ENCODE peak calls at places on chromosomes 5 and 9, in four cellular contexts. One of them, this sample, is unnamed.

GRCh38 chr9:81607593-81608288 is 81.6 kb downstream of the TLE1 start:
- DNase-seq in hepatocyte: no peak
- DNase-seq in PC-9: no peak
- DNase-seq in neural progenitor cell: no peak
- DNase-seq in this sample: no peak

GRCh38 chr9:93159601-93160418 is 24.1 kb upstream of the WNK2 start:
- DNase-seq in PC-9: peak; percentile 95
- DNase-seq in hepatocyte: peak; percentile 91
- DNase-seq in neural progenitor cell: peak; percentile 94
- DNase-seq in this sample: peak; percentile 62

GRCh38 chr5:142644640-142645361 is 41.1 kb downstream of the FGF1 start:
- DNase-seq in PC-9: peak; percentile 80
- DNase-seq in neural progenitor cell: no peak
- DNase-seq in hepatocyte: peak; percentile 80
- DNase-seq in this sample: peak; percentile 99

GRCh38 chr9:35035851-35036701 is 36.3 kb downstream of the VCP start:
- DNase-seq in PC-9: no peak
- DNase-seq in hepatocyte: no peak
- DNase-seq in neural progenitor cell: no peak
- DNase-seq in this sample: no peak

GRCh38 chr5:8098044-8098443 is 229.1 kb downstream of the MTRR start:
- DNase-seq in PC-9: no peak
- DNase-seq in neural progenitor cell: no peak
- DNase-seq in hepatocyte: no peak
- DNase-seq in this sample: no peak

GRCh38 chr5:172175263-172175719 is 12.7 kb downstream of the STK10 start:
- DNase-seq in hepatocyte: no peak
- DNase-seq in PC-9: no peak
- DNase-seq in neural progenitor cell: no peak
- DNase-seq in this sample: no peak

GRCh38 chr5:5644249-5644648 is 221.8 kb downstream of the ICE1 start:
- DNase-seq in hepatocyte: no peak
- DNase-seq in neural progenitor cell: no peak
- DNase-seq in PC-9: no peak
- DNase-seq in this sample: no peak

GRCh38 chr5:9888517-9888916 is 258.4 kb upstream of the TAS2R1 start:
- DNase-seq in PC-9: no peak
- DNase-seq in neural progenitor cell: no peak
- DNase-seq in hepatocyte: peak; percentile 26
- DNase-seq in this sample: peak; percentile 43

GRCh38 chr5:36264202-36264760 is 22.6 kb upstream of the NADK2 start:
- DNase-seq in hepatocyte: no peak
- DNase-seq in PC-9: no peak
- DNase-seq in neural progenitor cell: no peak
- DNase-seq in this sample: no peak

GRCh38 chr9:123724211-123724831 is 205.6 kb downstream of the DENND1A start:
- DNase-seq in PC-9: no peak
- DNase-seq in neural progenitor cell: no peak
- DNase-seq in hepatocyte: peak; percentile 13
- DNase-seq in this sample: peak; percentile 6

GRCh38 chr9:99039388-99040182 is 65.3 kb upstream of the TGFBR1 start:
- DNase-seq in PC-9: no peak
- DNase-seq in hepatocyte: no peak
- DNase-seq in neural progenitor cell: no peak
- DNase-seq in this sample: peak; percentile 20

GRCh38 chr5:122154910-122155309 is 25.6 kb downstream of the ZNF474 start:
- DNase-seq in PC-9: no peak
- DNase-seq in neural progenitor cell: no peak
- DNase-seq in hepatocyte: peak; percentile 34
- DNase-seq in this sample: peak; percentile 65

GRCh38 chr5:10145922-10146321 is 103.8 kb downstream of the ATPSCKMT start:
- DNase-seq in PC-9: peak; percentile 21
- DNase-seq in neural progenitor cell: no peak
- DNase-seq in hepatocyte: no peak
- DNase-seq in this sample: peak; percentile 33

GRCh38 chr9:88653926-88654325 is 118.9 kb downstream of the NXNL2 start:
- DNase-seq in hepatocyte: no peak
- DNase-seq in neural progenitor cell: no peak
- DNase-seq in PC-9: no peak
- DNase-seq in this sample: peak; percentile 50

GRCh38 chr9:133910855-133911514 is 81.1 kb downstream of the VAV2 start:
- DNase-seq in PC-9: no peak
- DNase-seq in neural progenitor cell: no peak
- DNase-seq in hepatocyte: no peak
- DNase-seq in this sample: peak; percentile 49

GRCh38 chr9:97628668-97629067 is 4.5 kb downstream of the TSTD2 start:
- DNase-seq in PC-9: no peak
- DNase-seq in neural progenitor cell: peak; percentile 60
- DNase-seq in hepatocyte: no peak
- DNase-seq in this sample: no peak

GRCh38 chr5:122788371-122788770 is 13.5 kb downstream of the SNX2 start:
- DNase-seq in neural progenitor cell: no peak
- DNase-seq in hepatocyte: no peak
- DNase-seq in PC-9: no peak
- DNase-seq in this sample: no peak

GRCh38 chr9:121059998-121060636 is 10.0 kb upstream of the C5 start:
- DNase-seq in neural progenitor cell: peak; percentile 87
- DNase-seq in PC-9: peak; percentile 26
- DNase-seq in hepatocyte: peak; percentile 87
- DNase-seq in this sample: peak; percentile 46

GRCh38 chr5:142746532-142746931 is 23.6 kb upstream of the ARHGAP26 start:
- DNase-seq in hepatocyte: no peak
- DNase-seq in PC-9: no peak
- DNase-seq in neural progenitor cell: no peak
- DNase-seq in this sample: no peak

GRCh38 chr9:135439916-135440315 is 39.7 kb upstream of the PPP1R26 start:
- DNase-seq in hepatocyte: no peak
- DNase-seq in neural progenitor cell: no peak
- DNase-seq in PC-9: no peak
- DNase-seq in this sample: no peak

GRCh38 chr5:60076746-60077145 is 183.2 kb upstream of the PDE4D start:
- DNase-seq in hepatocyte: no peak
- DNase-seq in neural progenitor cell: no peak
- DNase-seq in PC-9: no peak
- DNase-seq in this sample: no peak
- TF ChIP-seq EZH2 in hepatocyte: no peak
- TF ChIP-seq EZH2 in neural progenitor cell: no peak
- TF ChIP-seq EZH2 in PC-9: no peak
- TF ChIP-seq EZH2 in this sample: no peak

DNA sequence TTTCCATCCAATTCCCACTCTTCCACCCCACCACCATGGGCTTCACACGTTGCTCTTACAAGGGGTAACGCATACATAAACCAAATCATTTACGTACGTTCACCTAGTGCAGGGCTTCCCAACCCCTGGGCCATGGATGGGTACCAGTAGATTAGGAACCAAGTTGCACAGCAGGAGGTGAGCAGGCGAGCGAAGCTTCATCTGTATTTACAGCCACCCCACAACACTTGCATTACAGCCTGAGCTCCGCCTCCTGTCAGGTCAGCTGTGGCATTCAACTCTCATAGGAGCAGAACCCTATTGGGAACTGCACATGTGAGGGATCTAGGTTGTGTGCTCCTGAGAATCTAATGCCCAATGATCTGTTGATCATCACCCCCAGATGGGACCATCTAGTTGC is 82.3 kb downstream of the CEMIP2 start:
- DNase-seq in hepatocyte: no peak
- DNase-seq in neural progenitor cell: no peak
- DNase-seq in PC-9: no peak
- DNase-seq in this sample: no peak
- H3K27ac ChIP-seq in hepatocyte: no peak overlapping the region
- H3K27ac ChIP-seq in neural progenitor cell: no peak overlapping the region
- H3K27ac ChIP-seq in PC-9: peak overlapping the region; percentile 83
- H3K27ac ChIP-seq in this sample: no peak overlapping the region

GRCh38 chr5:95932941-95933340 is 28.7 kb downstream of the ELL2 start:
- DNase-seq in neural progenitor cell: no peak
- DNase-seq in hepatocyte: no peak
- DNase-seq in PC-9: no peak
- DNase-seq in this sample: no peak
- H3K4me2 ChIP-seq in neural progenitor cell: no peak overlapping the region
- H3K4me2 ChIP-seq in hepatocyte: no peak overlapping the region
- H3K4me2 ChIP-seq in PC-9: no peak overlapping the region
- H3K4me2 ChIP-seq in this sample: no peak overlapping the region

DNA sequence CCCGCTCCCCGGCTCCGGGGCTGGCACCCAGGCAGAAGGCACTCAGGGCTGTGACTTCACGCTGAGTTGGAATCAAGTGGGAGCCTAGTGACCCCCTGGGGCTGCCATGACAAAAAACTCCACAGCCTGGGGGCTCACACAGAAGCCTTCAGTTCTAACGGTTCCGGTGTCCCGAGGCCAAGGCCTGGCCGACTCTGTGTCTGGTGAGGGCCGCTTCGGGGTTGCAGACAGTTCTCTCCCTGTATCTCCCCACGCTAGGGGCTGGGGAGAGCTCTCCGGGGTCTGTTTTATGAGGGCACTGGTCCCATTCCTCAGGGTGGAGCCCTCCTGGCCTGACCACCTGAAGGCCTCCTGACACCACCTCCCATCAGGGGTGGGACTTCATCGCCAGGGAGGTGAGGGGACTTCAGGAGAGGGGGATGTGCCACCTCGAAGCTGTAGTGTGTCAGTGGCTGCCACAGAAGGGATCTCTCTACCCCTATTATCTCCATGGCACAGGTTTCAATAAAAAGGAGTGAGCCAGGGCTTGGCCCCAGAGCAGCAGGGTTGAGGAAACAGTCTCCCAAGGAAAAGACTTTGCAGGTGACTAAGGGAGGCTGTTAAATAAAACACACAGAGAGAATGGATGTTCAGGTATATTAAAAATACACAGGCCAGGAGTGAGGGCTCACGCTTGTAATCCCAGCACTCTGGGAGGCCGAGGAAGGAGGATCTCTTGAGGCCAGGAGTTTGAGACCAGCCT is 1.5 kb upstream of the SLC6A3 start:
- DNase-seq in PC-9: no peak
- DNase-seq in hepatocyte: no peak
- DNase-seq in neural progenitor cell: peak; percentile 18
- DNase-seq in this sample: no peak
- TF ChIP-seq EZH2 in PC-9: no peak
- TF ChIP-seq EZH2 in hepatocyte: no peak
- TF ChIP-seq EZH2 in neural progenitor cell: no peak
- TF ChIP-seq EZH2 in this sample: no peak

GRCh38 chr9:124859803-124860581 is 1.8 kb downstream of the RPL35 start:
- DNase-seq in PC-9: no peak
- DNase-seq in hepatocyte: no peak
- DNase-seq in neural progenitor cell: no peak
- DNase-seq in this sample: no peak

GRCh38 chr9:124860582-124861341 is 995 bp downstream of the RPL35 start:
- DNase-seq in neural progenitor cell: no peak
- DNase-seq in PC-9: no peak
- DNase-seq in hepatocyte: no peak
- DNase-seq in this sample: no peak

GRCh38 chr9:124858330-124859046 is 3.3 kb downstream of the RPL35 start:
- DNase-seq in neural progenitor cell: no peak
- DNase-seq in PC-9: no peak
- DNase-seq in hepatocyte: no peak
- DNase-seq in this sample: no peak

GRCh38 chr9:124861342-124862229 is at the start of the genes ARPC5L and RPL35:
- DNase-seq in neural progenitor cell: peak; percentile 98
- DNase-seq in hepatocyte: peak; percentile 98
- DNase-seq in PC-9: peak; percentile 96
- DNase-seq in this sample: peak; percentile 93

GRCh38 chr9:124863371-124863831 is 1.5 kb downstream of the ARPC5L start:
- DNase-seq in hepatocyte: no peak
- DNase-seq in PC-9: no peak
- DNase-seq in neural progenitor cell: no peak
- DNase-seq in this sample: peak; percentile 92
- H3K27ac ChIP-seq in hepatocyte: no peak overlapping the region
- H3K27ac ChIP-seq in PC-9: peak overlapping the region; percentile 39
- H3K27ac ChIP-seq in neural progenitor cell: no peak overlapping the region
- H3K27ac ChIP-seq in this sample: peak overlapping the region; percentile 60

GRCh38 chr5:161189452-161189851 is 337.4 kb upstream of the ATP10B start:
- DNase-seq in hepatocyte: no peak
- DNase-seq in PC-9: no peak
- DNase-seq in neural progenitor cell: peak; percentile 2
- DNase-seq in this sample: no peak
- H3K4me2 ChIP-seq in hepatocyte: no peak overlapping the region
- H3K4me2 ChIP-seq in PC-9: no peak overlapping the region
- H3K4me2 ChIP-seq in neural progenitor cell: peak overlapping the region; percentile 47
- H3K4me2 ChIP-seq in this sample: no peak overlapping the region

GRCh38 chr9:114112778-114113585 is 13.9 kb upstream of the KIF12 start:
- DNase-seq in PC-9: no peak
- DNase-seq in hepatocyte: peak; percentile 78
- DNase-seq in neural progenitor cell: no peak
- DNase-seq in this sample: peak; percentile 31
- TF ChIP-seq EZH2 in PC-9: no peak
- TF ChIP-seq EZH2 in hepatocyte: no peak
- TF ChIP-seq EZH2 in neural progenitor cell: no peak
- TF ChIP-seq EZH2 in this sample: no peak

GRCh38 chr9:113542741-113543140 is 79.2 kb downstream of the RGS3 start:
- DNase-seq in neural progenitor cell: no peak
- DNase-seq in PC-9: no peak
- DNase-seq in hepatocyte: no peak
- DNase-seq in this sample: no peak

GRCh38 chr9:113546566-113546965 is 83.0 kb downstream of the RGS3 start:
- DNase-seq in PC-9: no peak
- DNase-seq in neural progenitor cell: no peak
- DNase-seq in hepatocyte: no peak
- DNase-seq in this sample: no peak

GRCh38 chr9:113544001-113544340 is 80.4 kb downstream of the RGS3 start:
- DNase-seq in PC-9: no peak
- DNase-seq in hepatocyte: no peak
- DNase-seq in neural progenitor cell: no peak
- DNase-seq in this sample: no peak

GRCh38 chr9:113543286-113544000 is 79.9 kb downstream of the RGS3 start:
- DNase-seq in neural progenitor cell: no peak
- DNase-seq in PC-9: no peak
- DNase-seq in hepatocyte: no peak
- DNase-seq in this sample: no peak

DNA sequence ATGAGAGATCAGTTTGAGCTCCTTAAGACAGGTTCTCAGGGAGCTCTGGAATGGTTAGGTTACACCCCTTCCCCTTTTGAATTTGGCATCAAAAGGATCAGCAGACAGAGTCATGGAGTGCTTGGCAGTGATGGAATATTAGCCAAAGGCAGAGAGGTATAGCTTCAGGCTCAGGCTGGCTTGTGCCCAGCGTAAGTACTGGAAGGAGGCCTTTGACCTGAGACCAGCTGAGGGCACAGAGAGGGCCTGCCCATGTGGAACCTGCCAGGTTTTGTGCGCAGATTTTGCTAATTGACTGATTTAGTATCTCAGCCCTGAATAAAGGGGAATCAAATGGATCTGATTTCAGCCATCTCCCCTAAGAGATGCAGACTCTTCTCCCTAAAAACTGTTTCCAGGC is 81.5 kb downstream of the RGS3 start:
- DNase-seq in hepatocyte: no peak
- DNase-seq in PC-9: no peak
- DNase-seq in neural progenitor cell: no peak
- DNase-seq in this sample: no peak
- H3K27ac ChIP-seq in hepatocyte: no peak overlapping the region
- H3K27ac ChIP-seq in PC-9: no peak overlapping the region
- H3K27ac ChIP-seq in neural progenitor cell: no peak overlapping the region
- H3K27ac ChIP-seq in this sample: no peak overlapping the region